ENCODE peak calls at places on chromosomes 1 and 21, in five cellular contexts. One of them, this sample, is unnamed.

GRCh38 chr1:22557341-22557950 is 5.8 kb upstream of the EPHA8 start:
- DNase-seq in MCF 10A: no peak
- DNase-seq in central memory CD4-positive, alpha-beta T cell: no peak
- DNase-seq in pulmonary artery endothelial cell: no peak
- DNase-seq in HCT116: no peak
- DNase-seq in this sample: no peak

GRCh38 chr1:9293512-9294439 is 1.1 kb downstream of the SPSB1 start:
- DNase-seq in central memory CD4-positive, alpha-beta T cell: peak
- DNase-seq in pulmonary artery endothelial cell: no peak
- DNase-seq in HCT116: no peak
- DNase-seq in MCF 10A: peak
- DNase-seq in this sample: peak

GRCh38 chr1:197304626-197305200 is 36.7 kb downstream of the CRB1 start:
- DNase-seq in pulmonary artery endothelial cell: no peak
- DNase-seq in central memory CD4-positive, alpha-beta T cell: no peak
- DNase-seq in MCF 10A: no peak
- DNase-seq in HCT116: no peak
- DNase-seq in this sample: no peak

GRCh38 chr1:210598135-210598652 is 269.5 kb downstream of the HHAT start:
- DNase-seq in HCT116: no peak
- DNase-seq in MCF 10A: peak
- DNase-seq in central memory CD4-positive, alpha-beta T cell: no peak
- DNase-seq in pulmonary artery endothelial cell: no peak
- DNase-seq in this sample: peak

GRCh38 chr1:154745286-154745731 is 124.8 kb downstream of the KCNN3 start:
- DNase-seq in pulmonary artery endothelial cell: no peak
- DNase-seq in HCT116: no peak
- DNase-seq in MCF 10A: no peak
- DNase-seq in central memory CD4-positive, alpha-beta T cell: no peak
- DNase-seq in this sample: no peak

GRCh38 chr21:33109574-33110339 is 39.8 kb downstream of the OLIG1 start:
- DNase-seq in MCF 10A: no peak
- DNase-seq in pulmonary artery endothelial cell: no peak
- DNase-seq in central memory CD4-positive, alpha-beta T cell: no peak
- DNase-seq in HCT116: no peak
- DNase-seq in this sample: peak

GRCh38 chr1:159860456-159860855 is 2.0 kb downstream of the VSIG8 start:
- DNase-seq in MCF 10A: no peak
- DNase-seq in central memory CD4-positive, alpha-beta T cell: no peak
- DNase-seq in pulmonary artery endothelial cell: no peak
- DNase-seq in HCT116: no peak
- DNase-seq in this sample: peak

GRCh38 chr1:109275706-109276345 is 7.1 kb downstream of the PSRC1 start:
- DNase-seq in HCT116: no peak
- DNase-seq in pulmonary artery endothelial cell: no peak
- DNase-seq in MCF 10A: no peak
- DNase-seq in central memory CD4-positive, alpha-beta T cell: no peak
- DNase-seq in this sample: no peak

GRCh38 chr21:37082856-37083611 is 10.0 kb downstream of the TTC3 start:
- DNase-seq in central memory CD4-positive, alpha-beta T cell: no peak
- DNase-seq in HCT116: no peak
- DNase-seq in pulmonary artery endothelial cell: no peak
- DNase-seq in MCF 10A: no peak
- DNase-seq in this sample: no peak

GRCh38 chr21:15788847-15789548 is 59.2 kb downstream of the USP25 start:
- DNase-seq in pulmonary artery endothelial cell: peak
- DNase-seq in central memory CD4-positive, alpha-beta T cell: no peak
- DNase-seq in HCT116: no peak
- DNase-seq in MCF 10A: peak
- DNase-seq in this sample: no peak

GRCh38 chr1:203673550-203674411 is 47.1 kb downstream of the ATP2B4 start:
- DNase-seq in MCF 10A: peak
- DNase-seq in pulmonary artery endothelial cell: peak
- DNase-seq in HCT116: peak
- DNase-seq in central memory CD4-positive, alpha-beta T cell: peak
- DNase-seq in this sample: peak

This sample was measured in MG63.